ENCODE peak calls at places on chromosome 1, in six cellular contexts. One of them, this sample, is unnamed.

GRCh38 chr1:18178125-18178524 is 70.5 kb downstream of the IGSF21 start:
- DNase-seq in left lobe of liver: no peak
- DNase-seq in epithelial cell of esophagus: no peak
- DNase-seq in fibroblast of the aortic adventitia: no peak
- DNase-seq in pancreas: no peak
- DNase-seq in GM03348: no peak
- DNase-seq in this sample: no peak

GRCh38 chr1:93804412-93804811 is 74.6 kb downstream of the DNTTIP2 start:
- DNase-seq in left lobe of liver: no peak
- DNase-seq in epithelial cell of esophagus: peak; percentile 84
- DNase-seq in fibroblast of the aortic adventitia: peak; percentile 97
- DNase-seq in pancreas: no peak
- DNase-seq in GM03348: peak; percentile 64
- DNase-seq in this sample: peak; percentile 76

GRCh38 chr1:87880098-87880746 is 551.5 kb downstream of the LMO4 start:
- DNase-seq in left lobe of liver: no peak
- DNase-seq in epithelial cell of esophagus: no peak
- DNase-seq in fibroblast of the aortic adventitia: no peak
- DNase-seq in pancreas: no peak
- DNase-seq in GM03348: no peak
- DNase-seq in this sample: no peak

GRCh38 chr1:92291372-92291999 is 7.3 kb downstream of the GLMN start:
- DNase-seq in left lobe of liver: no peak
- DNase-seq in epithelial cell of esophagus: peak; percentile 73
- DNase-seq in fibroblast of the aortic adventitia: peak; percentile 79
- DNase-seq in pancreas: no peak
- DNase-seq in GM03348: peak; percentile 63
- DNase-seq in this sample: peak; percentile 54

GRCh38 chr1:19456915-19457554 is 28.3 kb downstream of the CAPZB start:
- DNase-seq in left lobe of liver: no peak
- DNase-seq in epithelial cell of esophagus: no peak
- DNase-seq in fibroblast of the aortic adventitia: peak; percentile 82
- DNase-seq in pancreas: no peak
- DNase-seq in GM03348: no peak
- DNase-seq in this sample: no peak

GRCh38 chr1:227942021-227942715 is 5.6 kb downstream of the WNT9A start:
- DNase-seq in left lobe of liver: peak; percentile 35
- DNase-seq in epithelial cell of esophagus: no peak
- DNase-seq in fibroblast of the aortic adventitia: no peak
- DNase-seq in pancreas: no peak
- DNase-seq in GM03348: no peak
- DNase-seq in this sample: no peak

GRCh38 chr1:9671377-9672140 is 20.0 kb downstream of the PIK3CD start:
- DNase-seq in left lobe of liver: no peak
- DNase-seq in epithelial cell of esophagus: peak; percentile 93
- DNase-seq in fibroblast of the aortic adventitia: no peak
- DNase-seq in pancreas: no peak
- DNase-seq in GM03348: peak; percentile 36
- DNase-seq in this sample: peak; percentile 98

GRCh38 chr1:15739745-15740144 is 2.6 kb upstream of the TMEM82 start:
- DNase-seq in left lobe of liver: no peak
- DNase-seq in epithelial cell of esophagus: no peak
- DNase-seq in fibroblast of the aortic adventitia: no peak
- DNase-seq in pancreas: no peak
- DNase-seq in GM03348: no peak
- DNase-seq in this sample: no peak

GRCh38 chr1:228218513-228219244 is 10.8 kb downstream of the OBSCN start:
- DNase-seq in left lobe of liver: no peak
- DNase-seq in epithelial cell of esophagus: no peak
- DNase-seq in fibroblast of the aortic adventitia: no peak
- DNase-seq in pancreas: no peak
- DNase-seq in GM03348: no peak
- DNase-seq in this sample: no peak

GRCh38 chr1:33985656-33986055 is 121.8 kb downstream of the HMGB4 start:
- DNase-seq in left lobe of liver: no peak
- DNase-seq in epithelial cell of esophagus: no peak
- DNase-seq in fibroblast of the aortic adventitia: peak; percentile 80
- DNase-seq in pancreas: no peak
- DNase-seq in GM03348: peak; percentile 80
- DNase-seq in this sample: peak; percentile 55

GRCh38 chr1:45172015-45172414 is 34.4 kb downstream of the ZSWIM5 start:
- DNase-seq in left lobe of liver: peak; percentile 57
- DNase-seq in epithelial cell of esophagus: peak; percentile 83
- DNase-seq in fibroblast of the aortic adventitia: peak; percentile 22
- DNase-seq in pancreas: no peak
- DNase-seq in GM03348: no peak
- DNase-seq in this sample: no peak

GRCh38 chr1:98661544-98662353 is at the start of gene SNX7:
- DNase-seq in left lobe of liver: peak; percentile 89
- DNase-seq in epithelial cell of esophagus: peak; percentile 83
- DNase-seq in fibroblast of the aortic adventitia: peak; percentile 66
- DNase-seq in pancreas: peak; percentile 91
- DNase-seq in GM03348: peak; percentile 98
- DNase-seq in this sample: peak; percentile 86

GRCh38 chr1:27598902-27599528 is 4.9 kb downstream of the AHDC1 start:
- DNase-seq in left lobe of liver: peak; percentile 42
- DNase-seq in epithelial cell of esophagus: peak; percentile 47
- DNase-seq in fibroblast of the aortic adventitia: peak; percentile 77
- DNase-seq in pancreas: peak; percentile 64
- DNase-seq in GM03348: peak; percentile 87
- DNase-seq in this sample: peak; percentile 64

GRCh38 chr1:39130297-39130696 is 74.2 kb upstream of the MACF1 start:
- DNase-seq in left lobe of liver: no peak
- DNase-seq in epithelial cell of esophagus: peak; percentile 95
- DNase-seq in fibroblast of the aortic adventitia: peak; percentile 89
- DNase-seq in pancreas: no peak
- DNase-seq in GM03348: peak; percentile 72
- DNase-seq in this sample: peak; percentile 73

GRCh38 chr1:153538315-153538821 is 2.4 kb downstream of the S100A5 start:
- DNase-seq in left lobe of liver: no peak
- DNase-seq in epithelial cell of esophagus: peak; percentile 55
- DNase-seq in fibroblast of the aortic adventitia: no peak
- DNase-seq in pancreas: peak; percentile 74
- DNase-seq in GM03348: peak; percentile 47
- DNase-seq in this sample: peak; percentile 60

GRCh38 chr1:42184616-42185015 is 20.1 kb upstream of the GUCA2A start:
- DNase-seq in left lobe of liver: no peak
- DNase-seq in epithelial cell of esophagus: no peak
- DNase-seq in fibroblast of the aortic adventitia: no peak
- DNase-seq in pancreas: no peak
- DNase-seq in GM03348: no peak
- DNase-seq in this sample: no peak

GRCh38 chr1:30977105-30977504 is 68.5 kb upstream of the SDC3 start:
- DNase-seq in left lobe of liver: no peak
- DNase-seq in epithelial cell of esophagus: peak; percentile 8
- DNase-seq in fibroblast of the aortic adventitia: peak; percentile 34
- DNase-seq in pancreas: no peak
- DNase-seq in GM03348: peak; percentile 16
- DNase-seq in this sample: peak; percentile 26

GRCh38 chr1:54365020-54365797 is 41.0 kb downstream of the SSBP3 start:
- DNase-seq in left lobe of liver: peak; percentile 89
- DNase-seq in epithelial cell of esophagus: peak; percentile 14
- DNase-seq in fibroblast of the aortic adventitia: no peak
- DNase-seq in pancreas: no peak
- DNase-seq in GM03348: no peak
- DNase-seq in this sample: no peak

GRCh38 chr1:959730-960039 is 629 bp upstream of the NOC2L start:
- DNase-seq in left lobe of liver: no peak
- DNase-seq in epithelial cell of esophagus: no peak
- DNase-seq in fibroblast of the aortic adventitia: no peak
- DNase-seq in pancreas: no peak
- DNase-seq in GM03348: no peak
- DNase-seq in this sample: no peak

GRCh38 chr1:56355422-56355821 is 223.9 kb downstream of the PLPP3 start:
- DNase-seq in left lobe of liver: no peak
- DNase-seq in epithelial cell of esophagus: no peak
- DNase-seq in fibroblast of the aortic adventitia: no peak
- DNase-seq in pancreas: no peak
- DNase-seq in GM03348: no peak
- DNase-seq in this sample: no peak

GRCh38 chr1:94119796-94120590 is 955 bp downstream of the ABCA4 start:
- DNase-seq in left lobe of liver: no peak
- DNase-seq in epithelial cell of esophagus: no peak
- DNase-seq in fibroblast of the aortic adventitia: no peak
- DNase-seq in pancreas: no peak
- DNase-seq in GM03348: no peak
- DNase-seq in this sample: no peak

GRCh38 chr1:25031966-25032667 is 102.0 kb upstream of the RUNX3 start:
- DNase-seq in left lobe of liver: no peak
- DNase-seq in epithelial cell of esophagus: peak; percentile 87
- DNase-seq in fibroblast of the aortic adventitia: peak; percentile 15
- DNase-seq in pancreas: peak; percentile 47
- DNase-seq in GM03348: no peak
- DNase-seq in this sample: peak; percentile 11

GRCh38 chr1:155070721-155071556 is 7.4 kb downstream of the EFNA4 start:
- DNase-seq in left lobe of liver: no peak
- DNase-seq in epithelial cell of esophagus: peak; percentile 82
- DNase-seq in fibroblast of the aortic adventitia: peak; percentile 59
- DNase-seq in pancreas: peak; percentile 77
- DNase-seq in GM03348: peak; percentile 90
- DNase-seq in this sample: peak; percentile 84

GRCh38 chr1:37877991-37878544 is 18.7 kb upstream of the MTF1 start:
- DNase-seq in left lobe of liver: no peak
- DNase-seq in epithelial cell of esophagus: no peak
- DNase-seq in fibroblast of the aortic adventitia: no peak
- DNase-seq in pancreas: no peak
- DNase-seq in GM03348: no peak
- DNase-seq in this sample: peak; percentile 16

GRCh38 chr1:22174446-22174845 is 31.5 kb upstream of the WNT4 start:
- DNase-seq in left lobe of liver: no peak
- DNase-seq in epithelial cell of esophagus: no peak
- DNase-seq in fibroblast of the aortic adventitia: no peak
- DNase-seq in pancreas: no peak
- DNase-seq in GM03348: no peak
- DNase-seq in this sample: no peak

GRCh38 chr1:20721117-20722061 is 3.6 kb upstream of the KIF17 start:
- DNase-seq in left lobe of liver: no peak
- DNase-seq in epithelial cell of esophagus: no peak
- DNase-seq in fibroblast of the aortic adventitia: no peak
- DNase-seq in pancreas: no peak
- DNase-seq in GM03348: no peak
- DNase-seq in this sample: no peak